ENCODE peak calls at places on chromosome X, in six cellular contexts. One of them, this sample, is unnamed.

GRCh38 chrX:154294791-154295580 is at the start of gene TEX28:
- DNase-seq in uterus: no peak
- DNase-seq in WTC11: no peak
- DNase-seq in nephron progenitor cell: no peak
- DNase-seq in choroid plexus epithelial cell: no peak
- DNase-seq in AG09309: no peak
- DNase-seq in this sample: no peak

GRCh38 chrX:70554523-70554922 is 109.9 kb downstream of the DLG3 start:
- DNase-seq in nephron progenitor cell: no peak
- DNase-seq in uterus: no peak
- DNase-seq in choroid plexus epithelial cell: no peak
- DNase-seq in WTC11: no peak
- DNase-seq in AG09309: no peak
- DNase-seq in this sample: no peak

GRCh38 chrX:127138218-127138617 is 318.7 kb downstream of the PRR32 start:
- DNase-seq in uterus: no peak
- DNase-seq in nephron progenitor cell: no peak
- DNase-seq in WTC11: no peak
- DNase-seq in AG09309: no peak
- DNase-seq in choroid plexus epithelial cell: no peak
- DNase-seq in this sample: no peak

GRCh38 chrX:105869676-105870075 is 47.3 kb downstream of the NRK start:
- DNase-seq in nephron progenitor cell: no peak
- DNase-seq in choroid plexus epithelial cell: peak
- DNase-seq in AG09309: no peak
- DNase-seq in WTC11: no peak
- DNase-seq in uterus: no peak
- DNase-seq in this sample: no peak

GRCh38 chrX:2928127-2928582 is 984 bp downstream of the ARSD start:
- DNase-seq in AG09309: no peak
- DNase-seq in choroid plexus epithelial cell: no peak
- DNase-seq in nephron progenitor cell: peak
- DNase-seq in uterus: peak
- DNase-seq in WTC11: peak
- DNase-seq in this sample: peak

GRCh38 chrX:150028692-150029091 is 90.4 kb upstream of the EOLA2 start:
- DNase-seq in choroid plexus epithelial cell: no peak
- DNase-seq in nephron progenitor cell: no peak
- DNase-seq in AG09309: no peak
- DNase-seq in uterus: no peak
- DNase-seq in WTC11: no peak
- DNase-seq in this sample: no peak

GRCh38 chrX:97529801-97530200 is 646.1 kb downstream of the RPA4 start:
- DNase-seq in choroid plexus epithelial cell: peak
- DNase-seq in WTC11: no peak
- DNase-seq in AG09309: no peak
- DNase-seq in nephron progenitor cell: no peak
- DNase-seq in uterus: no peak
- DNase-seq in this sample: no peak

GRCh38 chrX:131762802-131763234 is 218.9 kb downstream of the OR13H1 start:
- DNase-seq in uterus: peak
- DNase-seq in nephron progenitor cell: no peak
- DNase-seq in WTC11: no peak
- DNase-seq in AG09309: no peak
- DNase-seq in choroid plexus epithelial cell: no peak
- DNase-seq in this sample: no peak

GRCh38 chrX:132718411-132718810 is 229.6 kb upstream of the MBNL3 start:
- DNase-seq in AG09309: no peak
- DNase-seq in WTC11: no peak
- DNase-seq in nephron progenitor cell: no peak
- DNase-seq in choroid plexus epithelial cell: no peak
- DNase-seq in uterus: no peak
- DNase-seq in this sample: no peak

GRCh38 chrX:119389214-119389613 is 9.9 kb upstream of the SLC25A43 start:
- DNase-seq in nephron progenitor cell: no peak
- DNase-seq in choroid plexus epithelial cell: no peak
- DNase-seq in uterus: no peak
- DNase-seq in WTC11: no peak
- DNase-seq in AG09309: no peak
- DNase-seq in this sample: no peak

GRCh38 chrX:103092942-103093341 is at the start of gene NXF3:
- DNase-seq in uterus: no peak
- DNase-seq in choroid plexus epithelial cell: no peak
- DNase-seq in WTC11: no peak
- DNase-seq in nephron progenitor cell: no peak
- DNase-seq in AG09309: no peak
- DNase-seq in this sample: no peak

GRCh38 chrX:102651968-102652744 is 873 bp downstream of the GPRASP1 start:
- DNase-seq in WTC11: peak
- DNase-seq in AG09309: no peak
- DNase-seq in choroid plexus epithelial cell: peak
- DNase-seq in uterus: peak
- DNase-seq in nephron progenitor cell: peak
- DNase-seq in this sample: no peak

GRCh38 chrX:116240446-116240845 is 69.9 kb downstream of the AGTR2 start:
- DNase-seq in uterus: no peak
- DNase-seq in AG09309: no peak
- DNase-seq in WTC11: no peak
- DNase-seq in nephron progenitor cell: no peak
- DNase-seq in choroid plexus epithelial cell: peak
- DNase-seq in this sample: no peak

GRCh38 chrX:40005290-40006011 is 92.3 kb downstream of the BCOR start:
- DNase-seq in nephron progenitor cell: peak
- DNase-seq in uterus: peak
- DNase-seq in AG09309: no peak
- DNase-seq in choroid plexus epithelial cell: no peak
- DNase-seq in WTC11: no peak
- DNase-seq in this sample: no peak

GRCh38 chrX:150476183-150476699 is 92.2 kb upstream of the MTM1 start:
- DNase-seq in WTC11: no peak
- DNase-seq in nephron progenitor cell: no peak
- DNase-seq in uterus: peak
- DNase-seq in choroid plexus epithelial cell: peak
- DNase-seq in AG09309: peak
- DNase-seq in this sample: peak

GRCh38 chrX:130896816-130897508 is 6.0 kb downstream of the ENOX2 start:
- DNase-seq in WTC11: no peak
- DNase-seq in AG09309: no peak
- DNase-seq in choroid plexus epithelial cell: peak
- DNase-seq in nephron progenitor cell: no peak
- DNase-seq in uterus: no peak
- DNase-seq in this sample: no peak

GRCh38 chrX:129523076-129524055 is at the start of gene SMARCA1:
- DNase-seq in choroid plexus epithelial cell: peak
- DNase-seq in nephron progenitor cell: peak
- DNase-seq in WTC11: peak
- DNase-seq in AG09309: no peak
- DNase-seq in uterus: peak
- DNase-seq in this sample: peak

GRCh38 chrX:24479924-24480722 is 15.0 kb downstream of the PDK3 start:
- DNase-seq in AG09309: no peak
- DNase-seq in choroid plexus epithelial cell: no peak
- DNase-seq in WTC11: no peak
- DNase-seq in uterus: no peak
- DNase-seq in nephron progenitor cell: no peak
- DNase-seq in this sample: no peak

GRCh38 chrX:15465347-15465746 is 27.8 kb downstream of the PIR start:
- DNase-seq in WTC11: no peak
- DNase-seq in choroid plexus epithelial cell: no peak
- DNase-seq in AG09309: no peak
- DNase-seq in uterus: peak
- DNase-seq in nephron progenitor cell: no peak
- DNase-seq in this sample: peak

GRCh38 chrX:15471016-15471415 is 22.1 kb downstream of the PIR start:
- DNase-seq in nephron progenitor cell: peak
- DNase-seq in AG09309: no peak
- DNase-seq in choroid plexus epithelial cell: peak
- DNase-seq in uterus: peak
- DNase-seq in WTC11: peak
- DNase-seq in this sample: no peak

GRCh38 chrX:15469613-15470012 is 23.5 kb downstream of the PIR start:
- DNase-seq in AG09309: no peak
- DNase-seq in nephron progenitor cell: no peak
- DNase-seq in choroid plexus epithelial cell: no peak
- DNase-seq in WTC11: no peak
- DNase-seq in uterus: no peak
- DNase-seq in this sample: no peak

GRCh38 chrX:15465896-15466651 is 27.1 kb downstream of the PIR start:
- DNase-seq in choroid plexus epithelial cell: peak
- DNase-seq in AG09309: no peak
- DNase-seq in WTC11: peak
- DNase-seq in uterus: no peak
- DNase-seq in nephron progenitor cell: no peak
- DNase-seq in this sample: no peak

DNA sequence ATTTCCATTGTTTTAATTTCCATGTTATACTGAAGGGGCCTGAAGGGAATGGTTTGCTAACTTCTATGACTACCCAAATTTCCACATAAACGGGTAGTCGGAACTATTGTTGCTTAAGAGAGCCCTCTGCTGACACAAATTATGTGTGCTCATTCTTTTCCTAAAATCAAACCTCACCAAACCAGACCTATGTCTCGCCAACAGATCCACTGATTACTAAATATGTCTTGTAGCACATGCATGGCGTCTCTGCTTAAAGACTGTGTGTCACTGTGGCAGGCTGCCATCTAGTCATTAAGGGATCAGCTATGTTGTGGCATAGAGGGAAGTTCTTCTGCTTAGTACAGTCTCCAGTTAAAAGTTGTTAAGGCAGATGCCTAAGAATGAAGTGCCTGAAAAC is 25.1 kb downstream of the PIR start:
- DNase-seq in uterus: no peak
- DNase-seq in WTC11: no peak
- DNase-seq in choroid plexus epithelial cell: peak
- DNase-seq in nephron progenitor cell: no peak
- DNase-seq in AG09309: peak
- DNase-seq in this sample: peak
- TF ChIP-seq CTCF in uterus: peak
- TF ChIP-seq CTCF in WTC11: no peak
- TF ChIP-seq CTCF in choroid plexus epithelial cell: peak
- TF ChIP-seq CTCF in nephron progenitor cell: peak
- TF ChIP-seq CTCF in AG09309: peak
- TF ChIP-seq CTCF in this sample: peak

GRCh38 chrX:68424719-68425118 is 8.6 kb downstream of the OPHN1 start:
- DNase-seq in AG09309: no peak
- DNase-seq in choroid plexus epithelial cell: no peak
- DNase-seq in nephron progenitor cell: no peak
- DNase-seq in uterus: no peak
- DNase-seq in WTC11: no peak
- DNase-seq in this sample: no peak
- TF ChIP-seq CTCF in AG09309: no peak
- TF ChIP-seq CTCF in choroid plexus epithelial cell: no peak
- TF ChIP-seq CTCF in nephron progenitor cell: no peak
- TF ChIP-seq CTCF in uterus: no peak
- TF ChIP-seq CTCF in WTC11: no peak
- TF ChIP-seq CTCF in this sample: no peak

GRCh38 chrX:111164728-111165127 is 68.7 kb downstream of the PAK3 start:
- DNase-seq in choroid plexus epithelial cell: peak
- DNase-seq in uterus: no peak
- DNase-seq in AG09309: no peak
- DNase-seq in WTC11: no peak
- DNase-seq in nephron progenitor cell: no peak
- DNase-seq in this sample: no peak
- TF ChIP-seq CTCF in choroid plexus epithelial cell: peak
- TF ChIP-seq CTCF in uterus: no peak
- TF ChIP-seq CTCF in AG09309: peak
- TF ChIP-seq CTCF in WTC11: no peak
- TF ChIP-seq CTCF in nephron progenitor cell: peak
- TF ChIP-seq CTCF in this sample: peak

DNA sequence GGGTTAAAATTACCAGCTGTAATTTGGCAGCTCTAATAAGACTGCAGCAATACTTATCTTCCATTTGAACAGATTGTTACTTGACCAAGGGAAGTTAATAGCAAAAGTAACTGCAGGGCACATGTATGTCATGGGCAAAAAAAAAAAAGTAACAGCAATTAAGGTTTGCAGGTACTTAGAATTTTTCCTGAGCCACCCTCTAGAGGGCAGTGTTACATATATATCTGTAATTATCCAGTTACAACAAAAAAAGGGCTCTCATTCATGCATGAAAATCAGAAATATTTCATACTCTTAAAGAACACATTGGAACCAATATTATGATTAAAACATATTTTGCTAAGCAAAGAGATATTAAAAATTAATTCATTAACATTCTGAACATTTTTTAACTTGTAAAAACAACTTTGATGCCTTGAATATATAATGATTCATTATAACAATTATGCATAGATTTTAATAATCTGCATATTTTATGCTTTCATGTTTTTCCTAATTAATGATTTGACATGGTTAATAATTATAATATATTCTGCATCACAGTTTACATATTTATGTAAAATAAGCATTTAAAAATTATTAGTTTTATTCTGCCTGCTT is 25.1 kb downstream of the XIAP start:
- DNase-seq in nephron progenitor cell: peak
- DNase-seq in AG09309: peak
- DNase-seq in WTC11: no peak
- DNase-seq in choroid plexus epithelial cell: peak
- DNase-seq in uterus: no peak
- DNase-seq in this sample: no peak
- TF ChIP-seq CTCF in nephron progenitor cell: peak
- TF ChIP-seq CTCF in AG09309: peak
- TF ChIP-seq CTCF in WTC11: no peak
- TF ChIP-seq CTCF in choroid plexus epithelial cell: peak
- TF ChIP-seq CTCF in uterus: peak
- TF ChIP-seq CTCF in this sample: peak

GRCh38 chrX:34580069-34580468 is 77.0 kb downstream of the TMEM47 start:
- DNase-seq in choroid plexus epithelial cell: no peak
- DNase-seq in nephron progenitor cell: no peak
- DNase-seq in WTC11: no peak
- DNase-seq in AG09309: no peak
- DNase-seq in uterus: no peak
- DNase-seq in this sample: no peak

DNA sequence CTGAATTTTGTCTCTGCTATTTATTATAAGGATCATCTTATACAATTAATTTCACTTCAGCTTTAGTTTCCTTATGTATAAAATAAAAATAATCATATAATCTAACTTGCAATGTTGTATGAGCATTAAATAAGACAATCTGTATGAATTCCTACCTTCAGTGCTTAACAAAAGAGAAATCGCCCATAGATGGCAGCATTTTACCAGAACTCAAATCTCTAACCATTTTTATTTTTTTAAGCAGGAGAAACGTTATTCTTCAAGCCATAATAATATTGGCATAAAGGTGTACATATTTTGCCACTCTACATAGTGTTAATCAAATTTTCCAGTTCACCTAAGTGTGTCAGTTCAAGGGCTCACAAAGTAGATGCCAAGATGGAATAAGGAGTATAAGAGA is 78.8 kb downstream of the TMEM47 start:
- DNase-seq in WTC11: no peak
- DNase-seq in choroid plexus epithelial cell: peak
- DNase-seq in AG09309: peak
- DNase-seq in uterus: no peak
- DNase-seq in nephron progenitor cell: no peak
- DNase-seq in this sample: peak
- TF ChIP-seq CTCF in WTC11: no peak
- TF ChIP-seq CTCF in choroid plexus epithelial cell: peak
- TF ChIP-seq CTCF in AG09309: peak
- TF ChIP-seq CTCF in uterus: peak
- TF ChIP-seq CTCF in nephron progenitor cell: peak
- TF ChIP-seq CTCF in this sample: peak